ENCODE peak calls at places on chromosomes 1 and 21, in ten cellular contexts. One of them, this sample, is unnamed.

GRCh38 chr21:43189936-43190335 is 21.1 kb downstream of the CRYAA start:
- DNase-seq in PC-9: no peak
- DNase-seq in OCI-LY7: no peak
- DNase-seq in left lung: no peak
- DNase-seq in epithelial cell of esophagus: no peak
- DNase-seq in heart right ventricle: no peak
- DNase-seq in tibial nerve: no peak
- DNase-seq in AG09319: no peak
- DNase-seq in endothelial cell: no peak
- DNase-seq in mucosa of descending colon: no peak
- DNase-seq in this sample: peak

GRCh38 chr1:61091455-61091854 is 9.1 kb downstream of the NFIA start:
- DNase-seq in PC-9: no peak
- DNase-seq in OCI-LY7: no peak
- DNase-seq in left lung: no peak
- DNase-seq in epithelial cell of esophagus: no peak
- DNase-seq in heart right ventricle: no peak
- DNase-seq in tibial nerve: no peak
- DNase-seq in AG09319: no peak
- DNase-seq in endothelial cell: no peak
- DNase-seq in mucosa of descending colon: no peak
- DNase-seq in this sample: no peak

GRCh38 chr1:167441222-167441621 is 77.1 kb downstream of the CD247 start:
- DNase-seq in PC-9: no peak
- DNase-seq in OCI-LY7: no peak
- DNase-seq in left lung: no peak
- DNase-seq in epithelial cell of esophagus: no peak
- DNase-seq in heart right ventricle: no peak
- DNase-seq in tibial nerve: no peak
- DNase-seq in AG09319: no peak
- DNase-seq in endothelial cell: no peak
- DNase-seq in mucosa of descending colon: no peak
- DNase-seq in this sample: peak

GRCh38 chr1:56803561-56804156 is 15.5 kb downstream of the FYB2 start:
- DNase-seq in PC-9: peak
- DNase-seq in OCI-LY7: peak
- DNase-seq in left lung: no peak
- DNase-seq in epithelial cell of esophagus: peak
- DNase-seq in heart right ventricle: no peak
- DNase-seq in tibial nerve: no peak
- DNase-seq in AG09319: no peak
- DNase-seq in endothelial cell: peak
- DNase-seq in mucosa of descending colon: no peak
- DNase-seq in this sample: no peak

GRCh38 chr1:19151537-19151936 is 58.5 kb downstream of the UBR4 start:
- DNase-seq in PC-9: no peak
- DNase-seq in OCI-LY7: no peak
- DNase-seq in left lung: no peak
- DNase-seq in epithelial cell of esophagus: no peak
- DNase-seq in heart right ventricle: no peak
- DNase-seq in tibial nerve: no peak
- DNase-seq in AG09319: no peak
- DNase-seq in endothelial cell: no peak
- DNase-seq in mucosa of descending colon: no peak
- DNase-seq in this sample: no peak

GRCh38 chr1:21673277-21673780 is 4.2 kb upstream of the RAP1GAP start:
- DNase-seq in PC-9: no peak
- DNase-seq in OCI-LY7: no peak
- DNase-seq in left lung: no peak
- DNase-seq in epithelial cell of esophagus: no peak
- DNase-seq in heart right ventricle: peak
- DNase-seq in tibial nerve: no peak
- DNase-seq in AG09319: peak
- DNase-seq in endothelial cell: no peak
- DNase-seq in mucosa of descending colon: peak
- DNase-seq in this sample: no peak

GRCh38 chr1:203860396-203860951 is 925 bp upstream of the SNRPE start:
- DNase-seq in PC-9: no peak
- DNase-seq in OCI-LY7: no peak
- DNase-seq in left lung: no peak
- DNase-seq in epithelial cell of esophagus: peak
- DNase-seq in heart right ventricle: no peak
- DNase-seq in tibial nerve: no peak
- DNase-seq in AG09319: no peak
- DNase-seq in endothelial cell: no peak
- DNase-seq in mucosa of descending colon: no peak
- DNase-seq in this sample: no peak

GRCh38 chr1:209659909-209660308 is 7.7 kb upstream of the LAMB3 start:
- DNase-seq in PC-9: no peak
- DNase-seq in OCI-LY7: no peak
- DNase-seq in left lung: no peak
- DNase-seq in epithelial cell of esophagus: peak
- DNase-seq in heart right ventricle: no peak
- DNase-seq in tibial nerve: no peak
- DNase-seq in AG09319: no peak
- DNase-seq in endothelial cell: no peak
- DNase-seq in mucosa of descending colon: no peak
- DNase-seq in this sample: no peak

GRCh38 chr1:205455581-205456382 is at the start of gene BLACAT1:
- DNase-seq in PC-9: no peak
- DNase-seq in OCI-LY7: no peak
- DNase-seq in left lung: no peak
- DNase-seq in epithelial cell of esophagus: no peak
- DNase-seq in heart right ventricle: no peak
- DNase-seq in tibial nerve: no peak
- DNase-seq in AG09319: no peak
- DNase-seq in endothelial cell: no peak
- DNase-seq in mucosa of descending colon: no peak
- DNase-seq in this sample: no peak

GRCh38 chr1:204301171-204301957 is 58.4 kb downstream of the PLEKHA6 start:
- DNase-seq in PC-9: peak
- DNase-seq in OCI-LY7: no peak
- DNase-seq in left lung: no peak
- DNase-seq in epithelial cell of esophagus: peak
- DNase-seq in heart right ventricle: no peak
- DNase-seq in tibial nerve: no peak
- DNase-seq in AG09319: no peak
- DNase-seq in endothelial cell: no peak
- DNase-seq in mucosa of descending colon: no peak
- DNase-seq in this sample: no peak

GRCh38 chr1:82848043-82848442 is 1047.3 kb downstream of the ADGRL2 start:
- DNase-seq in PC-9: no peak
- DNase-seq in OCI-LY7: no peak
- DNase-seq in left lung: no peak
- DNase-seq in epithelial cell of esophagus: no peak
- DNase-seq in heart right ventricle: no peak
- DNase-seq in tibial nerve: no peak
- DNase-seq in AG09319: no peak
- DNase-seq in endothelial cell: no peak
- DNase-seq in mucosa of descending colon: no peak
- DNase-seq in this sample: no peak

GRCh38 chr1:152960452-152961044 is 9.9 kb upstream of the SPRR4 start:
- DNase-seq in PC-9: no peak
- DNase-seq in OCI-LY7: no peak
- DNase-seq in left lung: no peak
- DNase-seq in epithelial cell of esophagus: no peak
- DNase-seq in heart right ventricle: no peak
- DNase-seq in tibial nerve: no peak
- DNase-seq in AG09319: no peak
- DNase-seq in endothelial cell: no peak
- DNase-seq in mucosa of descending colon: no peak
- DNase-seq in this sample: no peak
- TF ChIP-seq CTCF in PC-9: no peak
- TF ChIP-seq CTCF in OCI-LY7: no peak
- TF ChIP-seq CTCF in left lung: no peak
- TF ChIP-seq CTCF in epithelial cell of esophagus: peak
- TF ChIP-seq CTCF in heart right ventricle: no peak
- TF ChIP-seq CTCF in tibial nerve: no peak
- TF ChIP-seq CTCF in AG09319: no peak
- TF ChIP-seq CTCF in endothelial cell: no peak
- TF ChIP-seq CTCF in mucosa of descending colon: no peak
- TF ChIP-seq CTCF in this sample: no peak

GRCh38 chr1:40197656-40198055 is 36.5 kb downstream of the RLF start:
- DNase-seq in PC-9: no peak
- DNase-seq in OCI-LY7: peak
- DNase-seq in left lung: no peak
- DNase-seq in epithelial cell of esophagus: no peak
- DNase-seq in heart right ventricle: no peak
- DNase-seq in tibial nerve: no peak
- DNase-seq in AG09319: no peak
- DNase-seq in endothelial cell: no peak
- DNase-seq in mucosa of descending colon: no peak
- DNase-seq in this sample: no peak
- TF ChIP-seq CTCF in PC-9: peak
- TF ChIP-seq CTCF in OCI-LY7: peak
- TF ChIP-seq CTCF in left lung: no peak
- TF ChIP-seq CTCF in epithelial cell of esophagus: no peak
- TF ChIP-seq CTCF in heart right ventricle: no peak
- TF ChIP-seq CTCF in tibial nerve: no peak
- TF ChIP-seq CTCF in AG09319: no peak
- TF ChIP-seq CTCF in endothelial cell: no peak
- TF ChIP-seq CTCF in mucosa of descending colon: no peak
- TF ChIP-seq CTCF in this sample: peak

DNA sequence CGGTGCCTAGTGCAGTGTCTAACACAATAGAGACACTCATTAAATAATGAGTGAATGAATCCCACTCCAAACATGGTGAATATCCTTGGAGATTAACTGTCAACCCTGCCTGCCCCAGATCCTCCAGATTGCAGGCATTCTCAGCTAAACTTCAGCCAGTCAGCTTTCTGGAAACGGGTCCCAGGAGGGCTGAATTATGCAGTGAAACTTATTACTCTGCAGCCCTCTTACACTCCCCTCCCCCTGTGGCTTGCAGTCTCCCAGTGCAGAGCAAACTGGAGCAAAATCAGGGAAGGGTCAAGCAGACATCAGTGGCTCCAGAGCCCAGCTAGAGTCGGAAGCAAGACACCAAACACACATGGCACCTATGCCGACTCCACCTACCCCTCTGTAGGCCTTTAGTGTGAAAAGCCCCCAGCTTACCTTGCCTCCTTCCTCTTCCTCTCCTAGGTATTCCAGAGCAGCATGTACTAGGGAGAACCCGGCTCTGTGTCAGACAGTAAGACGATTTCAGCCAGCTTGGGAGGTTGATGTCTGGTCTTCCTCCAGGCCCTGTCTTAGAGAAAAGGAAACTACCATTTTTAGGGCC is 6.5 kb upstream of the RGS16 start:
- DNase-seq in PC-9: no peak
- DNase-seq in OCI-LY7: no peak
- DNase-seq in left lung: no peak
- DNase-seq in epithelial cell of esophagus: no peak
- DNase-seq in heart right ventricle: no peak
- DNase-seq in tibial nerve: no peak
- DNase-seq in AG09319: no peak
- DNase-seq in endothelial cell: no peak
- DNase-seq in mucosa of descending colon: no peak
- DNase-seq in this sample: no peak
- TF ChIP-seq CTCF in PC-9: no peak
- TF ChIP-seq CTCF in OCI-LY7: no peak
- TF ChIP-seq CTCF in left lung: no peak
- TF ChIP-seq CTCF in epithelial cell of esophagus: no peak
- TF ChIP-seq CTCF in heart right ventricle: no peak
- TF ChIP-seq CTCF in tibial nerve: no peak
- TF ChIP-seq CTCF in AG09319: no peak
- TF ChIP-seq CTCF in endothelial cell: no peak
- TF ChIP-seq CTCF in mucosa of descending colon: no peak
- TF ChIP-seq CTCF in this sample: no peak

GRCh38 chr1:8814870-8815269 is 2.6 kb downstream of the RERE start:
- DNase-seq in PC-9: no peak
- DNase-seq in OCI-LY7: peak
- DNase-seq in left lung: no peak
- DNase-seq in epithelial cell of esophagus: peak
- DNase-seq in heart right ventricle: no peak
- DNase-seq in tibial nerve: no peak
- DNase-seq in AG09319: no peak
- DNase-seq in endothelial cell: peak
- DNase-seq in mucosa of descending colon: no peak
- DNase-seq in this sample: peak
- TF ChIP-seq CTCF in PC-9: no peak
- TF ChIP-seq CTCF in OCI-LY7: peak
- TF ChIP-seq CTCF in left lung: no peak
- TF ChIP-seq CTCF in epithelial cell of esophagus: no peak
- TF ChIP-seq CTCF in heart right ventricle: no peak
- TF ChIP-seq CTCF in tibial nerve: no peak
- TF ChIP-seq CTCF in AG09319: no peak
- TF ChIP-seq CTCF in endothelial cell: no peak
- TF ChIP-seq CTCF in mucosa of descending colon: no peak
- TF ChIP-seq CTCF in this sample: no peak

GRCh38 chr1:173009597-173009996 is 41.1 kb downstream of the TNFSF18 start:
- DNase-seq in PC-9: no peak
- DNase-seq in OCI-LY7: no peak
- DNase-seq in left lung: no peak
- DNase-seq in epithelial cell of esophagus: no peak
- DNase-seq in heart right ventricle: peak
- DNase-seq in tibial nerve: no peak
- DNase-seq in AG09319: no peak
- DNase-seq in endothelial cell: no peak
- DNase-seq in mucosa of descending colon: no peak
- DNase-seq in this sample: no peak

GRCh38 chr1:172999349-172999748 is 51.4 kb downstream of the TNFSF18 start:
- DNase-seq in PC-9: no peak
- DNase-seq in OCI-LY7: no peak
- DNase-seq in left lung: no peak
- DNase-seq in epithelial cell of esophagus: no peak
- DNase-seq in heart right ventricle: no peak
- DNase-seq in tibial nerve: no peak
- DNase-seq in AG09319: no peak
- DNase-seq in endothelial cell: no peak
- DNase-seq in mucosa of descending colon: no peak
- DNase-seq in this sample: no peak

GRCh38 chr1:173002891-173003582 is 47.7 kb downstream of the TNFSF18 start:
- DNase-seq in PC-9: no peak
- DNase-seq in OCI-LY7: no peak
- DNase-seq in left lung: no peak
- DNase-seq in epithelial cell of esophagus: peak
- DNase-seq in heart right ventricle: no peak
- DNase-seq in tibial nerve: no peak
- DNase-seq in AG09319: peak
- DNase-seq in endothelial cell: no peak
- DNase-seq in mucosa of descending colon: no peak
- DNase-seq in this sample: no peak

DNA sequence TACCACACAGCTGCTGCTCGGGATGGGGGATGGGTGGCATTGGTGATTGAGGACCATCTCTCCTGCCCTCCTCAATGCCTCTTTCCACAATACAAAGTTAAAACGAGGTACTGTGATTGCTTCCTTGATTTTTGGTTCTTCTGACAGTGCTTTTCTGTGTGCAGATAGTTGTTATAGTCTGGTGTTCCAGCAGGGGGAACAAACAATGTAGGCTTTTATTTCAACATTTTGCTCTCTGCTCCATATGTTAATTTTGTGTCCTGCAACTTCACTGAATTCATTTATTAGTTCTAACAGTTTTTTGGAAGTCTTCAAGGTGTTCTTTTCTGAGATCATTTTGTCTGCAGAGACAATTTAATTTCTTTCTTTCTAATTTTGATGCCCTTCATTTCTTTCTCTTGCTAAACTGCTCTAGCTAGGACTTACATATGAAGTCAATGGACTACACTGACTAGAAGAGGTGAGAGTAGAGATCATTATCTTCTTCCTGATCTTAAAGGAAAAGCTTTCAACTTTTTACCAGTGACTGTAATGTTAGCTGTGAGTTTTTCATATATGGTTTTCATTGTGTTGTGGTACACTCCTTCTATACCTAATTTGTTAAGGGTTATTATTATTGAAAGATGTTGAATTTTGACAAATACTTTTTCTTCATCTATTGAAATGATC is 45.4 kb downstream of the TNFSF18 start:
- DNase-seq in PC-9: no peak
- DNase-seq in OCI-LY7: no peak
- DNase-seq in left lung: no peak
- DNase-seq in epithelial cell of esophagus: no peak
- DNase-seq in heart right ventricle: no peak
- DNase-seq in tibial nerve: no peak
- DNase-seq in AG09319: no peak
- DNase-seq in endothelial cell: no peak
- DNase-seq in mucosa of descending colon: no peak
- DNase-seq in this sample: no peak
- TF ChIP-seq CTCF in PC-9: no peak
- TF ChIP-seq CTCF in OCI-LY7: peak
- TF ChIP-seq CTCF in left lung: no peak
- TF ChIP-seq CTCF in epithelial cell of esophagus: peak
- TF ChIP-seq CTCF in heart right ventricle: no peak
- TF ChIP-seq CTCF in tibial nerve: no peak
- TF ChIP-seq CTCF in AG09319: peak
- TF ChIP-seq CTCF in endothelial cell: no peak
- TF ChIP-seq CTCF in mucosa of descending colon: no peak
- TF ChIP-seq CTCF in this sample: peak

This sample was measured in type B pancreatic cell.